ENCODE peak calls at places on chromosomes 16 and 17, in six cellular contexts. M is CD8-positive, alpha-beta memory T cell; C is T-cell; W is Right ventricle myocardium superior; S is heart left ventricle; R is colonic mucosa. L is an unnamed sample.

GRCh38 chr16:85513649-85514048 is 99.5 kb upstream of the GSE1 start:
- DNase-seq in M (no peak), C (no peak), W (no peak), S (no peak), R (no peak), L (no peak)

GRCh38 chr17:320139-320538 is 32.5 kb downstream of the RPH3AL start:
- DNase-seq in M (no peak), C (no peak), W (no peak), S (no peak), R (no peak), L (peak; percentile 54)

GRCh38 chr17:38916771-38917170 is 8.6 kb upstream of the LASP1NB start:
- DNase-seq in M (no peak), C (no peak), W (no peak), S (no peak), R (no peak), L (peak; percentile 12)

GRCh38 chr17:59521465-59522126 is 43.8 kb upstream of the DHX40 start:
- DNase-seq in M (peak; percentile 39), C (peak; percentile 44), W (peak; percentile 50), S (peak; percentile 34), R (peak; percentile 71), L (peak; percentile 79)

GRCh38 chr16:79370736-79371135 is 229.8 kb downstream of the MAF start:
- DNase-seq in M (peak; percentile 66), C (peak; percentile 46), W (no peak), S (no peak), R (no peak), L (no peak)

GRCh38 chr17:2770129-2770528 is 20.7 kb upstream of the CCDC92B start:
- DNase-seq in M (no peak), C (no peak), W (no peak), S (no peak), R (no peak), L (no peak)

GRCh38 chr16:70696952-70697600 is 11.2 kb upstream of the MTSS2 start:
- DNase-seq in M (peak; percentile 23), C (no peak), W (no peak), S (no peak), R (no peak), L (no peak)

GRCh38 chr16:27317738-27318398 is 4.1 kb downstream of the IL4R start:
- DNase-seq in M (no peak), C (no peak), W (no peak), S (no peak), R (no peak), L (no peak)

GRCh38 chr16:64397945-64398508 is 723.8 kb downstream of the CDH11 start:
- DNase-seq in M (no peak), C (no peak), W (no peak), S (no peak), R (no peak), L (no peak)

GRCh38 chr16:66277311-66278070 is 89.0 kb upstream of the CDH5 start:
- DNase-seq in M (no peak), C (no peak), W (no peak), S (no peak), R (no peak), L (no peak)

L was measured in kidney.